ENCODE peak calls at places on chromosome X, in ten cellular contexts. One of them, this sample, is unnamed.

GRCh38 chrX:97498093-97498492 is 614.4 kb downstream of the RPA4 start:
- DNase-seq in right cardiac atrium: no peak
- DNase-seq in cardiac muscle cell: no peak
- DNase-seq in pancreas: no peak
- DNase-seq in CD8-positive, alpha-beta memory T cell: no peak
- DNase-seq in A549: no peak
- DNase-seq in tibial artery: no peak
- DNase-seq in effector memory CD4-positive, alpha-beta T cell: no peak
- DNase-seq in endothelial cell of umbilical vein: no peak
- DNase-seq in left ventricle myocardium inferior: no peak
- DNase-seq in this sample: no peak

GRCh38 chrX:150558424-150558823 is 10.0 kb upstream of the MTM1 start:
- DNase-seq in effector memory CD4-positive, alpha-beta T cell: no peak
- DNase-seq in CD8-positive, alpha-beta memory T cell: no peak
- DNase-seq in A549: no peak
- DNase-seq in right cardiac atrium: no peak
- DNase-seq in pancreas: no peak
- DNase-seq in left ventricle myocardium inferior: no peak
- DNase-seq in endothelial cell of umbilical vein: no peak
- DNase-seq in cardiac muscle cell: no peak
- DNase-seq in tibial artery: no peak
- DNase-seq in this sample: no peak

GRCh38 chrX:2325076-2325784 is 175.5 kb downstream of the DHRSX start:
- DNase-seq in A549: no peak
- DNase-seq in tibial artery: no peak
- DNase-seq in effector memory CD4-positive, alpha-beta T cell: peak
- DNase-seq in pancreas: peak
- DNase-seq in left ventricle myocardium inferior: peak
- DNase-seq in right cardiac atrium: peak
- DNase-seq in endothelial cell of umbilical vein: peak
- DNase-seq in cardiac muscle cell: no peak
- DNase-seq in CD8-positive, alpha-beta memory T cell: peak
- DNase-seq in this sample: peak

GRCh38 chrX:43693602-43694406 is 37.7 kb downstream of the MAOA start:
- DNase-seq in CD8-positive, alpha-beta memory T cell: no peak
- DNase-seq in left ventricle myocardium inferior: no peak
- DNase-seq in endothelial cell of umbilical vein: peak
- DNase-seq in tibial artery: no peak
- DNase-seq in right cardiac atrium: no peak
- DNase-seq in effector memory CD4-positive, alpha-beta T cell: no peak
- DNase-seq in A549: no peak
- DNase-seq in cardiac muscle cell: no peak
- DNase-seq in pancreas: peak
- DNase-seq in this sample: no peak

GRCh38 chrX:129667412-129667811 is 12.7 kb upstream of the APLN start:
- DNase-seq in cardiac muscle cell: no peak
- DNase-seq in endothelial cell of umbilical vein: no peak
- DNase-seq in left ventricle myocardium inferior: no peak
- DNase-seq in A549: no peak
- DNase-seq in tibial artery: no peak
- DNase-seq in pancreas: no peak
- DNase-seq in CD8-positive, alpha-beta memory T cell: no peak
- DNase-seq in right cardiac atrium: no peak
- DNase-seq in effector memory CD4-positive, alpha-beta T cell: no peak
- DNase-seq in this sample: no peak

GRCh38 chrX:14235004-14235403 is 205.3 kb upstream of the GEMIN8 start:
- DNase-seq in endothelial cell of umbilical vein: no peak
- DNase-seq in CD8-positive, alpha-beta memory T cell: no peak
- DNase-seq in tibial artery: no peak
- DNase-seq in effector memory CD4-positive, alpha-beta T cell: no peak
- DNase-seq in A549: no peak
- DNase-seq in pancreas: no peak
- DNase-seq in right cardiac atrium: no peak
- DNase-seq in cardiac muscle cell: no peak
- DNase-seq in left ventricle myocardium inferior: no peak
- DNase-seq in this sample: no peak

GRCh38 chrX:17697191-17697590 is 40.1 kb upstream of the SCML1 start:
- DNase-seq in left ventricle myocardium inferior: no peak
- DNase-seq in tibial artery: no peak
- DNase-seq in endothelial cell of umbilical vein: peak
- DNase-seq in cardiac muscle cell: no peak
- DNase-seq in CD8-positive, alpha-beta memory T cell: no peak
- DNase-seq in A549: no peak
- DNase-seq in pancreas: no peak
- DNase-seq in effector memory CD4-positive, alpha-beta T cell: no peak
- DNase-seq in right cardiac atrium: no peak
- DNase-seq in this sample: no peak

GRCh38 chrX:21770631-21771321 is 12.9 kb upstream of the SMPX start:
- DNase-seq in left ventricle myocardium inferior: no peak
- DNase-seq in A549: no peak
- DNase-seq in endothelial cell of umbilical vein: no peak
- DNase-seq in cardiac muscle cell: no peak
- DNase-seq in effector memory CD4-positive, alpha-beta T cell: no peak
- DNase-seq in CD8-positive, alpha-beta memory T cell: no peak
- DNase-seq in pancreas: no peak
- DNase-seq in tibial artery: no peak
- DNase-seq in right cardiac atrium: no peak
- DNase-seq in this sample: no peak

GRCh38 chrX:153829799-153830631 is at the start of gene PDZD4:
- DNase-seq in effector memory CD4-positive, alpha-beta T cell: no peak
- DNase-seq in tibial artery: no peak
- DNase-seq in A549: no peak
- DNase-seq in pancreas: no peak
- DNase-seq in left ventricle myocardium inferior: no peak
- DNase-seq in right cardiac atrium: no peak
- DNase-seq in cardiac muscle cell: peak
- DNase-seq in CD8-positive, alpha-beta memory T cell: peak
- DNase-seq in endothelial cell of umbilical vein: no peak
- DNase-seq in this sample: no peak

GRCh38 chrX:153829549-153829798 is 870 bp downstream of the PDZD4 start:
- DNase-seq in effector memory CD4-positive, alpha-beta T cell: no peak
- DNase-seq in A549: no peak
- DNase-seq in tibial artery: no peak
- DNase-seq in right cardiac atrium: no peak
- DNase-seq in CD8-positive, alpha-beta memory T cell: no peak
- DNase-seq in cardiac muscle cell: no peak
- DNase-seq in endothelial cell of umbilical vein: no peak
- DNase-seq in pancreas: no peak
- DNase-seq in left ventricle myocardium inferior: no peak
- DNase-seq in this sample: no peak

GRCh38 chrX:153828308-153828707 is 2.0 kb downstream of the PDZD4 start:
- DNase-seq in cardiac muscle cell: no peak
- DNase-seq in tibial artery: no peak
- DNase-seq in right cardiac atrium: no peak
- DNase-seq in left ventricle myocardium inferior: no peak
- DNase-seq in effector memory CD4-positive, alpha-beta T cell: no peak
- DNase-seq in endothelial cell of umbilical vein: no peak
- DNase-seq in A549: no peak
- DNase-seq in pancreas: no peak
- DNase-seq in CD8-positive, alpha-beta memory T cell: no peak
- DNase-seq in this sample: no peak

GRCh38 chrX:153827903-153828302 is 2.4 kb downstream of the PDZD4 start:
- DNase-seq in effector memory CD4-positive, alpha-beta T cell: no peak
- DNase-seq in A549: no peak
- DNase-seq in right cardiac atrium: no peak
- DNase-seq in left ventricle myocardium inferior: no peak
- DNase-seq in CD8-positive, alpha-beta memory T cell: no peak
- DNase-seq in cardiac muscle cell: no peak
- DNase-seq in endothelial cell of umbilical vein: no peak
- DNase-seq in pancreas: no peak
- DNase-seq in tibial artery: no peak
- DNase-seq in this sample: no peak

GRCh38 chrX:153828723-153829548 is 1.4 kb downstream of the PDZD4 start:
- DNase-seq in right cardiac atrium: no peak
- DNase-seq in pancreas: no peak
- DNase-seq in cardiac muscle cell: peak
- DNase-seq in effector memory CD4-positive, alpha-beta T cell: no peak
- DNase-seq in CD8-positive, alpha-beta memory T cell: no peak
- DNase-seq in A549: no peak
- DNase-seq in left ventricle myocardium inferior: no peak
- DNase-seq in endothelial cell of umbilical vein: no peak
- DNase-seq in tibial artery: no peak
- DNase-seq in this sample: no peak
- H3K27ac ChIP-seq in right cardiac atrium: no peak
- H3K27ac ChIP-seq in pancreas: no peak
- H3K27ac ChIP-seq in cardiac muscle cell: no peak
- H3K27ac ChIP-seq in effector memory CD4-positive, alpha-beta T cell: peak
- H3K27ac ChIP-seq in CD8-positive, alpha-beta memory T cell: no peak
- H3K27ac ChIP-seq in A549: peak
- H3K27ac ChIP-seq in left ventricle myocardium inferior: peak
- H3K27ac ChIP-seq in endothelial cell of umbilical vein: no peak
- H3K27ac ChIP-seq in tibial artery: peak
- H3K27ac ChIP-seq in this sample: no peak

GRCh38 chrX:3699841-3700381 is 13.5 kb downstream of the PRKX start:
- DNase-seq in effector memory CD4-positive, alpha-beta T cell: no peak
- DNase-seq in right cardiac atrium: no peak
- DNase-seq in tibial artery: no peak
- DNase-seq in pancreas: no peak
- DNase-seq in CD8-positive, alpha-beta memory T cell: peak
- DNase-seq in left ventricle myocardium inferior: no peak
- DNase-seq in A549: no peak
- DNase-seq in endothelial cell of umbilical vein: peak
- DNase-seq in cardiac muscle cell: no peak
- DNase-seq in this sample: no peak

GRCh38 chrX:3697220-3697684 is 16.2 kb downstream of the PRKX start:
- DNase-seq in left ventricle myocardium inferior: no peak
- DNase-seq in cardiac muscle cell: no peak
- DNase-seq in tibial artery: no peak
- DNase-seq in right cardiac atrium: no peak
- DNase-seq in pancreas: no peak
- DNase-seq in CD8-positive, alpha-beta memory T cell: no peak
- DNase-seq in A549: no peak
- DNase-seq in effector memory CD4-positive, alpha-beta T cell: no peak
- DNase-seq in endothelial cell of umbilical vein: no peak
- DNase-seq in this sample: no peak

GRCh38 chrX:3697701-3698279 is 15.7 kb downstream of the PRKX start:
- DNase-seq in effector memory CD4-positive, alpha-beta T cell: no peak
- DNase-seq in left ventricle myocardium inferior: peak
- DNase-seq in endothelial cell of umbilical vein: peak
- DNase-seq in pancreas: peak
- DNase-seq in tibial artery: peak
- DNase-seq in A549: no peak
- DNase-seq in cardiac muscle cell: no peak
- DNase-seq in CD8-positive, alpha-beta memory T cell: no peak
- DNase-seq in right cardiac atrium: peak
- DNase-seq in this sample: no peak
- H3K4me3 ChIP-seq in effector memory CD4-positive, alpha-beta T cell: no peak
- H3K4me3 ChIP-seq in left ventricle myocardium inferior: peak
- H3K4me3 ChIP-seq in endothelial cell of umbilical vein: no peak
- H3K4me3 ChIP-seq in pancreas: no peak
- H3K4me3 ChIP-seq in tibial artery: peak
- H3K4me3 ChIP-seq in A549: no peak
- H3K4me3 ChIP-seq in cardiac muscle cell: no peak
- H3K4me3 ChIP-seq in CD8-positive, alpha-beta memory T cell: no peak
- H3K4me3 ChIP-seq in right cardiac atrium: no peak
- H3K4me3 ChIP-seq in this sample: no peak

DNA sequence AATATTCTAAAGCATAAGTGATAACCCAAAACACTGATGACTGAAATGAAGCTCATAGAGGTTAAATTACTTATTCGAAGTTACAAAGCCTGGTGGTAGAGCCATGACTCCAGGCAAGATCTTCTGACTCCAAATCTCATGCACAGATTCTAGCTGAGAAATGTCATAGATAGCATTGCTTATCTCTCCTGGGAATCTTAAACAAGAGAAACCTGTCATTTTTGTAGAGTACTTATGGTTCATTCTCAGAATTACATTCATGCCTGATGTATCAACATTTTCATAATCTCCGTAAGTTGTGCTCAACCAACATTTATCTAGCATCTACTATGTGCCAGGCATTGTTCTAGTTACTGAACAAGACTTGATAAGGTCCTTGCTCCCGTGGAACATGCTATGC is 45.6 kb downstream of the MBNL3 start:
- DNase-seq in tibial artery: no peak
- DNase-seq in CD8-positive, alpha-beta memory T cell: no peak
- DNase-seq in endothelial cell of umbilical vein: no peak
- DNase-seq in pancreas: no peak
- DNase-seq in cardiac muscle cell: no peak
- DNase-seq in left ventricle myocardium inferior: no peak
- DNase-seq in right cardiac atrium: no peak
- DNase-seq in effector memory CD4-positive, alpha-beta T cell: no peak
- DNase-seq in A549: no peak
- DNase-seq in this sample: no peak
- H3K27ac ChIP-seq in tibial artery: no peak
- H3K27ac ChIP-seq in CD8-positive, alpha-beta memory T cell: no peak
- H3K27ac ChIP-seq in endothelial cell of umbilical vein: no peak
- H3K27ac ChIP-seq in pancreas: no peak
- H3K27ac ChIP-seq in cardiac muscle cell: no peak
- H3K27ac ChIP-seq in left ventricle myocardium inferior: no peak
- H3K27ac ChIP-seq in right cardiac atrium: no peak
- H3K27ac ChIP-seq in effector memory CD4-positive, alpha-beta T cell: no peak
- H3K27ac ChIP-seq in A549: no peak
- H3K27ac ChIP-seq in this sample: no peak

GRCh38 chrX:112087545-112087944 is 5.0 kb upstream of the TRPC5 start:
- DNase-seq in right cardiac atrium: no peak
- DNase-seq in left ventricle myocardium inferior: no peak
- DNase-seq in CD8-positive, alpha-beta memory T cell: no peak
- DNase-seq in endothelial cell of umbilical vein: no peak
- DNase-seq in cardiac muscle cell: no peak
- DNase-seq in tibial artery: no peak
- DNase-seq in pancreas: no peak
- DNase-seq in effector memory CD4-positive, alpha-beta T cell: no peak
- DNase-seq in A549: no peak
- DNase-seq in this sample: no peak

GRCh38 chrX:112085149-112085548 is 2.6 kb upstream of the TRPC5 start:
- DNase-seq in tibial artery: no peak
- DNase-seq in A549: no peak
- DNase-seq in right cardiac atrium: no peak
- DNase-seq in CD8-positive, alpha-beta memory T cell: no peak
- DNase-seq in pancreas: no peak
- DNase-seq in cardiac muscle cell: no peak
- DNase-seq in endothelial cell of umbilical vein: no peak
- DNase-seq in left ventricle myocardium inferior: no peak
- DNase-seq in effector memory CD4-positive, alpha-beta T cell: no peak
- DNase-seq in this sample: no peak

GRCh38 chrX:112078606-112079005 is 4.0 kb downstream of the TRPC5 start:
- DNase-seq in pancreas: no peak
- DNase-seq in tibial artery: no peak
- DNase-seq in endothelial cell of umbilical vein: no peak
- DNase-seq in A549: no peak
- DNase-seq in effector memory CD4-positive, alpha-beta T cell: no peak
- DNase-seq in right cardiac atrium: no peak
- DNase-seq in cardiac muscle cell: no peak
- DNase-seq in left ventricle myocardium inferior: no peak
- DNase-seq in CD8-positive, alpha-beta memory T cell: no peak
- DNase-seq in this sample: no peak

GRCh38 chrX:112081781-112082482 is 644 bp downstream of the TRPC5 start:
- DNase-seq in effector memory CD4-positive, alpha-beta T cell: no peak
- DNase-seq in cardiac muscle cell: peak
- DNase-seq in A549: no peak
- DNase-seq in pancreas: no peak
- DNase-seq in tibial artery: no peak
- DNase-seq in right cardiac atrium: peak
- DNase-seq in CD8-positive, alpha-beta memory T cell: no peak
- DNase-seq in left ventricle myocardium inferior: no peak
- DNase-seq in endothelial cell of umbilical vein: no peak
- DNase-seq in this sample: no peak

DNA sequence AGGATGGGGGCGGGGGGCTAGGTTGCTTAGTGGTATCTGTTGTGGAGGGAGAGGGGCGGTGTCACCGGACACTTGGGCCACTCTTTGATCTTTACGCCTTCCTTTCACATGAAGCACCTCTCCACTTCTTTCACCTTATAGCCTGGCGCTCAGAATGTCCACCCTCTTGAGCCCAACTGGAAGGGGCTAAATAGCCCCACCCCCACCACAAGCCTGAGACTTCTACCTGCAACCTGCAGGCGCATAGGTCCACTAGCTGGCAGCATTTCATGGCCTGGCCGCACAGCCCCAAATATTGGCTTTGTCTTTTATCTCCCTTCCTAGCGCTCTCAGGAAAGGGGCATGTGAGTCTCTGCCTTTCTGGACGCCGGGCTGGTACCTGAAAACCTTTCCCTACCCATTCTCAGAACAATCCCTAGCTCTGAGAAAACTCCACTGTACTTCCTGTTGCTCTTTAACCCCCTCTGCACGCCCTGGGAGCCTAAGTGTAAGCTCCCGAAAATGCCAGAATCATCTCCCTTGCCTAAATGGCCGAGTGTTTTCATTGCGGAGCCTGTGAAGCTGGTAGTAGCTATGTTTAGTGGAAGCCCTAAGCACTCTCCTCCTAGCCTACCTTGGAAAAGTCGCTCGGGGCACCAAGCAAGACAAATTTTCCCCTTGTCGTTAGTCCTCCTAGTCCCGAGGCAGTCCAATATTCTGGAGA is 1.2 kb upstream of the TRPC5 start:
- DNase-seq in cardiac muscle cell: no peak
- DNase-seq in tibial artery: no peak
- DNase-seq in right cardiac atrium: no peak
- DNase-seq in effector memory CD4-positive, alpha-beta T cell: no peak
- DNase-seq in A549: no peak
- DNase-seq in CD8-positive, alpha-beta memory T cell: no peak
- DNase-seq in pancreas: no peak
- DNase-seq in endothelial cell of umbilical vein: no peak
- DNase-seq in left ventricle myocardium inferior: no peak
- DNase-seq in this sample: no peak
- H3K4me3 ChIP-seq in cardiac muscle cell: peak
- H3K4me3 ChIP-seq in tibial artery: no peak
- H3K4me3 ChIP-seq in right cardiac atrium: no peak
- H3K4me3 ChIP-seq in effector memory CD4-positive, alpha-beta T cell: no peak
- H3K4me3 ChIP-seq in A549: no peak
- H3K4me3 ChIP-seq in CD8-positive, alpha-beta memory T cell: no peak
- H3K4me3 ChIP-seq in pancreas: no peak
- H3K4me3 ChIP-seq in endothelial cell of umbilical vein: no peak
- H3K4me3 ChIP-seq in left ventricle myocardium inferior: no peak
- H3K4me3 ChIP-seq in this sample: no peak

This sample was measured in AG04450.